ENCODE peak calls at places on chromosomes 6 and 20, in seven cellular contexts. L, Y, S, H, K, Q and V are unnamed samples.

GRCh38 chr6:149316740-149317655 is 514 bp upstream of the TAB2 start:
- DNase-seq in K (peak; percentile 90), L (peak; percentile 93), Y (peak; percentile 84), H (peak; percentile 93), S (peak; percentile 92), Q (peak; percentile 95), V (peak; percentile 91)

GRCh38 chr6:159201336-159201735 is 32.1 kb downstream of the FNDC1 start:
- DNase-seq in K (no peak), Y (no peak), H (no peak), L (no peak), S (no peak), Q (no peak), V (no peak)

GRCh38 chr20:45500022-45500421 is 15.4 kb downstream of the SPINT3 start:
- DNase-seq in Q (no peak), Y (no peak), K (peak; percentile 87), S (no peak), H (no peak), L (no peak), V (no peak)

GRCh38 chr6:10381133-10381829 is 33.6 kb downstream of the TFAP2A start:
- DNase-seq in K (peak; percentile 4), H (no peak), L (no peak), Q (peak; percentile 63), Y (no peak), S (peak; percentile 59), V (peak; percentile 33)

GRCh38 chr6:37988131-37988530 is 168.6 kb downstream of the ZFAND3 start:
- DNase-seq in H (peak; percentile 70), Y (peak; percentile 39), L (no peak), Q (no peak), S (no peak), K (no peak), V (no peak)

GRCh38 chr20:14189794-14190402 is 147.5 kb downstream of the FLRT3 start:
- DNase-seq in H (peak; percentile 79), Y (peak; percentile 69), L (no peak), K (peak; percentile 59), S (no peak), Q (no peak), V (no peak)

GRCh38 chr20:48672324-48672723 is 155.5 kb downstream of the PREX1 start:
- DNase-seq in K (no peak), H (no peak), Q (no peak), S (no peak), Y (no peak), L (no peak), V (no peak)

GRCh38 chr20:32585519-32586127 is 490 bp upstream of the NOL4L start:
- DNase-seq in S (peak; percentile 56), L (no peak), Q (no peak), K (no peak), H (no peak), Y (no peak), V (peak; percentile 36)

GRCh38 chr6:127119361-127120108 is 1.1 kb downstream of the RSPO3 start:
- DNase-seq in L (no peak), H (no peak), S (peak; percentile 56), K (peak; percentile 4), Y (no peak), Q (peak; percentile 60), V (peak; percentile 27)

GRCh38 chr6:11381801-11382513 is 149.5 kb upstream of the NEDD9 start:
- DNase-seq in Y (no peak), S (peak; percentile 62), H (no peak), Q (no peak), L (peak; percentile 54), K (peak; percentile 54), V (peak; percentile 84)

GRCh38 chr6:87929843-87930288 is 117.8 kb upstream of the SPACA1 start:
- DNase-seq in Q (peak; percentile 80), L (peak; percentile 86), S (peak; percentile 68), Y (peak; percentile 83), K (peak; percentile 92), H (peak; percentile 92), V (peak; percentile 74)

GRCh38 chr6:11785953-11786579 is 7.5 kb upstream of the ADTRP start:
- DNase-seq in K (peak; percentile 83), Y (no peak), Q (no peak), H (no peak), S (peak; percentile 86), L (peak; percentile 51), V (peak; percentile 50)

GRCh38 chr6:145820000-145820399 is 5.4 kb upstream of the FBXO30 start:
- DNase-seq in Y (no peak), H (no peak), L (no peak), K (no peak), S (no peak), Q (no peak), V (no peak)

GRCh38 chr6:90098025-90098474 is 198.6 kb downstream of the BACH2 start:
- DNase-seq in L (peak; percentile 43), H (peak; percentile 84), S (no peak), K (peak; percentile 21), Y (peak; percentile 93), Q (no peak), V (peak; percentile 68)

GRCh38 chr6:33915134-33915533 is 111.3 kb upstream of the MLN start:
- DNase-seq in Y (peak; percentile 7), L (no peak), Q (no peak), H (peak; percentile 6), S (no peak), K (peak; percentile 30), V (no peak)

GRCh38 chr6:7008451-7008988 is 99.2 kb upstream of the RREB1 start:
- DNase-seq in S (no peak), H (no peak), K (no peak), L (no peak), Q (no peak), Y (no peak), V (no peak)

GRCh38 chr6:157873735-157874344 is 50.8 kb downstream of the SNX9 start:
- DNase-seq in L (peak; percentile 78), H (peak; percentile 79), S (peak; percentile 66), Y (peak; percentile 74), K (peak; percentile 91), Q (peak; percentile 88), V (peak; percentile 93)

GRCh38 chr6:151154418-151154817 is 85.3 kb upstream of the AKAP12 start:
- DNase-seq in Q (no peak), K (peak; percentile 30), L (peak; percentile 62), S (no peak), Y (peak; percentile 25), H (peak; percentile 71), V (no peak)

GRCh38 chr6:50147371-50147770 is 97.6 kb upstream of the DEFB112 start:
- DNase-seq in L (no peak), K (no peak), Q (no peak), Y (peak; percentile 5), H (no peak), S (no peak), V (no peak)

GRCh38 chr6:38943964-38944363 is 104.6 kb upstream of the GLP1R start:
- DNase-seq in K (no peak), S (no peak), L (no peak), H (peak; percentile 1), Y (no peak), Q (no peak), V (no peak)

GRCh38 chr6:73028124-73028766 is 197.1 kb downstream of the KHDC1L start:
- DNase-seq in S (no peak), H (no peak), Q (no peak), L (no peak), Y (no peak), K (no peak), V (no peak)

GRCh38 chr6:119284861-119285521 is 64.6 kb downstream of the MAN1A1 start:
- DNase-seq in Y (no peak), L (no peak), H (peak; percentile 31), K (no peak), S (no peak), Q (no peak), V (peak; percentile 27)

GRCh38 chr6:108526739-108527174 is 34.0 kb upstream of the FOXO3 start:
- DNase-seq in Y (peak; percentile 55), L (no peak), K (no peak), S (peak; percentile 38), Q (peak; percentile 48), H (peak; percentile 76), V (no peak)

GRCh38 chr6:158033751-158034702 is 52.4 kb downstream of the SYNJ2 start:
- DNase-seq in L (peak; percentile 74), K (peak; percentile 85), S (no peak), H (no peak), Y (no peak), Q (peak; percentile 47), V (no peak)

DNA sequence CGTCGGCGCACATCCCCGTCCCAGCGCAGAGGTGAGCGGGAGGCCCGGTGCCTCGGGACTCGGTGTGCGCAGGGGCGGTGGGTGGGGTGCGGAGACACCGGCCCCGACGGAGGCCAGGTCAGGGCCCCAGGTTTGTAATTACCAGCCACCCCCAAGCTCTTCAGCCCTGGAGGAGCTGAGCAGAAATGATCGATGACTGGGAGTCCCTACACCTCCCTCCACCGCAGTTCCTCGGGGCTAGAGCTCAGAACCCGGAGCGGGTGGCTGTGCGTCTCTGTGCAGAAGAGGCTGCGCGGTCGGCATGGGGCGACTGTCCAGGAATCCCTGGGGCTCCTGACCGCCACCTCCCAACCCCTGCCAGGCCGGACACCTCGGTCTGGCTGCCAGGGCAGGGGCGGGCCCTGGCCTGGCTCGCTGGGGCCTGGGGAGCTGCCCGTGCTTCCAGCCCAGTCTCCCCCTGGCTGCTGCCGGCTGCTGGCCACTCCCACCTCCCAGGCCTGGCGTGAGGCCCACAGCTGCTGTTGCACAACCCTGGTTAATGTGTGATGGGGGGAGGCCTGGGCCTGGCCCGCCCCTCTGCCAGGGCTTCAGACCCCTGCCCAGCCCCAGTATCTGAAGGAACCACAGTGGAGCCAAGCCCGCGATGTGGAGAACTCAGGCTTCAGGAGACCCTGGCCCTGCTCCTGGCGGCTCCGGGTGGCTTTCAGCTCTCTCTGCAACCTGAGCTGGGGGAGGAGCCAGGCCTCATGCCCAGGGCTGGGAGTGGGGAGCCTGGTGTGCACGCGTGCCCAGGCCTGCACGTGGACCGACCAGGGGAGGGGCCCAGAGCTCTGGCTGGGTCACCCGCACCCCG is 1.2 kb downstream of the SLC2A4RG start:
- DNase-seq in Y (peak; percentile 89), Q (peak; percentile 99), K (peak; percentile 93), S (peak; percentile 79), L (peak; percentile 94), H (peak; percentile 91), V (peak; percentile 62)
- TF ChIP-seq CTCF in Y (no peak), Q (peak; percentile 15), K (no peak), S (peak; percentile 22), L (peak; percentile 44), H (peak; percentile 42), V (no peak)

GRCh38 chr6:94902974-94903628 is 674.2 kb upstream of the MANEA start:
- DNase-seq in K (no peak), L (no peak), Y (no peak), S (no peak), Q (no peak), H (no peak), V (no peak)
- TF ChIP-seq CTCF in K (no peak), L (no peak), Y (no peak), S (no peak), Q (no peak), H (no peak), V (no peak)

GRCh38 chr6:28896505-28897392 is 27.0 kb downstream of the TRIM27 start:
- DNase-seq in S (peak; percentile 48), Q (peak; percentile 76), H (peak; percentile 71), Y (peak; percentile 54), L (peak; percentile 77), K (peak; percentile 63), V (peak; percentile 75)
- TF ChIP-seq CTCF in S (peak; percentile 8), Q (peak; percentile 12), H (peak; percentile 45), Y (peak; percentile 28), L (peak; percentile 52), K (no peak), V (no peak)

GRCh38 chr20:2421247-2421646 is 40.5 kb downstream of the TGM6 start:
- DNase-seq in Y (peak; percentile 14), L (no peak), S (no peak), H (peak; percentile 5), K (no peak), Q (no peak), V (no peak)
- TF ChIP-seq CTCF in Y (peak; percentile 37), L (no peak), S (no peak), H (no peak), K (no peak), Q (no peak), V (no peak)